ENCODE peak calls at places on chromosomes 16 and 17, in six cellular contexts. C is MM.1S, D is upper lobe of right lung, S is fibroblast of lung, A is colonic mucosa, N is ascending aorta. I is an unnamed sample.

GRCh38 chr16:57783883-57784282 is 18.4 kb downstream of the KIFC3 start:
- DNase-seq in C (no peak), D (no peak), S (no peak), A (no peak), N (no peak), I (no peak)

GRCh38 chr16:66928702-66929388 is 3.5 kb upstream of the RRAD start:
- DNase-seq in C (no peak), D (no peak), S (no peak), A (no peak), N (no peak), I (peak; percentile 55)

GRCh38 chr17:79851461-79851817 is 12.2 kb upstream of the CBX4 start:
- DNase-seq in C (no peak), D (peak; percentile 82), S (no peak), A (peak; percentile 81), N (no peak), I (no peak)

GRCh38 chr17:73090396-73091202 is 1.9 kb downstream of the SLC39A11 start:
- DNase-seq in C (no peak), D (no peak), S (no peak), A (no peak), N (no peak), I (no peak)

GRCh38 chr17:70661342-70662222 is 492.2 kb downstream of the KCNJ2 start:
- DNase-seq in C (no peak), D (no peak), S (peak; percentile 63), A (peak; percentile 57), N (no peak), I (peak; percentile 66)

GRCh38 chr16:53053967-53054669 is 673 bp upstream of the CHD9 start:
- DNase-seq in C (peak; percentile 48), D (peak; percentile 70), S (peak; percentile 25), A (peak; percentile 67), N (no peak), I (peak; percentile 34)

GRCh38 chr17:12973496-12974318 is 44.1 kb downstream of the ELAC2 start:
- DNase-seq in C (no peak), D (peak; percentile 59), S (peak; percentile 18), A (no peak), N (no peak), I (peak; percentile 17)

GRCh38 chr16:67389911-67390815 is 3.1 kb downstream of the TPPP3 start:
- DNase-seq in C (no peak), D (peak; percentile 80), S (no peak), A (no peak), N (peak; percentile 31), I (no peak)

GRCh38 chr17:69143683-69144231 is 2.1 kb upstream of the ABCA6 start:
- DNase-seq in C (no peak), D (no peak), S (no peak), A (no peak), N (no peak), I (no peak)

GRCh38 chr16:22217890-22218730 is 12.0 kb downstream of the EEF2K start:
- DNase-seq in C (no peak), D (no peak), S (no peak), A (no peak), N (no peak), I (no peak)

GRCh38 chr17:19331134-19331533 is 31.4 kb downstream of the B9D1 start:
- DNase-seq in C (no peak), D (no peak), S (peak; percentile 93), A (no peak), N (no peak), I (no peak)

GRCh38 chr17:69898606-69899005 is 176.4 kb upstream of the KCNJ16 start:
- DNase-seq in C (no peak), D (no peak), S (no peak), A (no peak), N (no peak), I (no peak)

GRCh38 chr17:35588196-35588920 is 1.2 kb downstream of the AP2B1 start:
- DNase-seq in C (no peak), D (no peak), S (peak; percentile 86), A (peak; percentile 39), N (no peak), I (peak; percentile 73)

GRCh38 chr17:79813826-79814623 is 17.1 kb upstream of the CBX8 start:
- DNase-seq in C (no peak), D (no peak), S (no peak), A (no peak), N (no peak), I (no peak)

GRCh38 chr17:32243712-32244111 is 21.9 kb upstream of the RHBDL3 start:
- DNase-seq in C (no peak), D (no peak), S (no peak), A (no peak), N (no peak), I (no peak)

GRCh38 chr17:5468075-5468473 is 708 bp downstream of the DHX33 start:
- DNase-seq in C (peak; percentile 10), D (no peak), S (no peak), A (no peak), N (no peak), I (no peak)

GRCh38 chr16:21593530-21594289 is 5.7 kb upstream of the METTL9 start:
- DNase-seq in C (no peak), D (no peak), S (no peak), A (no peak), N (no peak), I (no peak)

GRCh38 chr17:43983515-43984411 is 20.7 kb upstream of the NAGS start:
- DNase-seq in C (no peak), D (peak; percentile 80), S (no peak), A (peak; percentile 38), N (no peak), I (peak; percentile 68)

GRCh38 chr16:56673916-56674315 is 4.3 kb downstream of the MT1H start:
- DNase-seq in C (peak; percentile 11), D (no peak), S (peak; percentile 5), A (no peak), N (no peak), I (no peak)

GRCh38 chr17:13351046-13351445 is 250.7 kb downstream of the HS3ST3A1 start:
- DNase-seq in C (no peak), D (no peak), S (peak; percentile 95), A (no peak), N (no peak), I (no peak)

GRCh38 chr17:44941712-44942331 is 5.8 kb downstream of the KIF18B start:
- DNase-seq in C (no peak), D (peak; percentile 38), S (no peak), A (no peak), N (no peak), I (no peak)

GRCh38 chr16:2365397-2365796 is 24.9 kb upstream of the ABCA3 start:
- DNase-seq in C (no peak), D (no peak), S (no peak), A (no peak), N (no peak), I (no peak)

GRCh38 chr16:3509470-3509928 is 8.7 kb downstream of the CLUAP1 start:
- DNase-seq in C (peak; percentile 85), D (peak; percentile 57), S (no peak), A (peak; percentile 22), N (no peak), I (no peak)

GRCh38 chr17:72764632-72765041 is 327.9 kb downstream of the SLC39A11 start:
- DNase-seq in C (no peak), D (no peak), S (peak; percentile 57), A (no peak), N (no peak), I (no peak)

GRCh38 chr17:47131761-47132160 is 57.3 kb downstream of the CDC27 start:
- DNase-seq in C (no peak), D (no peak), S (peak; percentile 41), A (no peak), N (no peak), I (no peak)

GRCh38 chr16:72131036-72131435 is 37.4 kb downstream of the DHX38 start:
- DNase-seq in C (no peak), D (peak; percentile 66), S (peak; percentile 73), A (no peak), N (no peak), I (no peak)

GRCh38 chr16:14449334-14449733 is 180.7 kb downstream of the PARN start:
- DNase-seq in C (no peak), D (no peak), S (no peak), A (no peak), N (no peak), I (no peak)

GRCh38 chr16:10902999-10903398 is 26.0 kb downstream of the CIITA start:
- DNase-seq in C (no peak), D (no peak), S (no peak), A (no peak), N (no peak), I (no peak)
- H3K4me1 ChIP-seq in C (no peaks in the 10 kb centered on the region), D (no peaks in the 10 kb centered on the region), S (no peaks in the 10 kb centered on the region), A (no peaks in the 10 kb centered on the region), N (no peaks in the 10 kb centered on the region), I (no peaks in the 10 kb centered on the region)

DNA sequence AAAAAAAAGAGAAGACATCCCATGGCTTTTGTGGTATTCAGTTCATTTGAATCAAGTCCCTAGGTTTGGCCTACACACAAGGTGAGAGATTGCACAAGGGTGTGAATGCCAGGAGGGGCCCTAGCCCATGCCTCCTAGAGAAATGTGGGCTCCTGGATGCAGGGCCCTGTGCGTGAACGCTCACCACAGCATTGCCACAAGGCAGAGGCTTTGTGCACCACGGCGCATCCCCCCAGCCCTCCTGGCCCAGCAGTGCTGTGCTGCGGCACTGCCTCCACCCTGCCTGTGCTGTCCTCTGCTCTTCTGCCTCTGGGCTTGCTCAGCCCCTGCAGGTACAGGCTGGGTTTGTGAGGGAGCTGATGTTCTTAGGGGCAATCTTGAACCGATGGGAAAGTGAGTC is 80.9 kb upstream of the MED9 start:
- DNase-seq in C (no peak), D (no peak), S (no peak), A (no peak), N (no peak), I (no peak)
- H3K4me1 ChIP-seq in C (peaks cover 6% of the 10 kb centered on the region), D (peaks cover 13% of the 10 kb centered on the region), S (no peaks in the 10 kb centered on the region), A (no peaks in the 10 kb centered on the region), N (no peaks in the 10 kb centered on the region), I (no peaks in the 10 kb centered on the region)

DNA sequence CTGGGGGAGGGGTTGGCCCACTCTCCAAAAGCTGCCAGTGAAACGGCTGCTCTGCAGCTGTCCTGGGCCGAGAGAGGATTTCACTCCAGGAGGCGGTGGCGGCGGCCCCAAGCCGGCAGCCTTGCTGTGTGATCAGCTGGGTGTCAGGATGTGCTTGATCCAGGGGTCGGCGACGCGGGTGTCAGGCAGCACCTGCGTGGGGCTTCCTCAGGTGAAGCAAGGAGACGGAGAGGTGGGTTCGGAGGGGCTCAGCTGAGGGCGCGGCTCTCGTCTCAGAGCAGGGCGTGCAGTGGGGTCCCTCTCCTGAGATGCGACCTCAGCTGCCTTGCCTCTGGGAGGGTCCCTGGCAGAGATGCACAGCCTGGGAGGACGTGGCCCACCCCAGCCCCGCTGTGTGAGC is 6.9 kb downstream of the CBFA2T3 start:
- DNase-seq in C (peak; percentile 18), D (no peak), S (no peak), A (no peak), N (no peak), I (no peak)
- H3K4me1 ChIP-seq in C (peaks cover 30% of the 10 kb centered on the region), D (peaks cover 7% of the 10 kb centered on the region), S (no peaks in the 10 kb centered on the region), A (no peaks in the 10 kb centered on the region), N (no peaks in the 10 kb centered on the region), I (no peaks in the 10 kb centered on the region)

GRCh38 chr17:80895366-80895765 is 96.3 kb upstream of the CHMP6 start:
- DNase-seq in C (no peak), D (no peak), S (no peak), A (no peak), N (no peak), I (no peak)

GRCh38 chr17:80893604-80894438 is 97.8 kb upstream of the CHMP6 start:
- DNase-seq in C (no peak), D (no peak), S (no peak), A (no peak), N (no peak), I (no peak)

GRCh38 chr17:80894726-80895125 is 96.9 kb upstream of the CHMP6 start:
- DNase-seq in C (no peak), D (no peak), S (no peak), A (no peak), N (no peak), I (no peak)

GRCh38 chr17:80892900-80893603 is 98.6 kb upstream of the CHMP6 start:
- DNase-seq in C (no peak), D (no peak), S (peak; percentile 95), A (no peak), N (no peak), I (no peak)

GRCh38 chr17:80894439-80894721 is 97.3 kb upstream of the CHMP6 start:
- DNase-seq in C (no peak), D (no peak), S (no peak), A (no peak), N (no peak), I (no peak)
- H3K4me1 ChIP-seq in C (peaks cover 1% of the 10 kb centered on the region), D (no peaks in the 10 kb centered on the region), S (peaks cover 23% of the 10 kb centered on the region), A (no peaks in the 10 kb centered on the region), N (peaks cover 4% of the 10 kb centered on the region), I (peaks cover 3% of the 10 kb centered on the region)

I was measured in hepatocyte.